ENCODE peak calls at places on chromosome 19, in four cellular contexts. A is GM13976, S is fibroblast of lung, F is tibial nerve. E is an unnamed sample.

GRCh38 chr19:50837300-50837699 is 3.9 kb upstream of the KLK15 start:
- DNase-seq in A (no peak), S (no peak), F (no peak), E (no peak)

GRCh38 chr19:718251-719024 is 9.7 kb downstream of the PALM start:
- DNase-seq in A (no peak), S (no peak), F (no peak), E (no peak)

GRCh38 chr19:2494447-2495129 is 18.7 kb downstream of the GADD45B start:
- DNase-seq in A (peak), S (peak), F (peak), E (no peak)

GRCh38 chr19:53394522-53394973 is 401 bp upstream of the ZNF765 start:
- DNase-seq in A (no peak), S (no peak), F (peak), E (no peak)

GRCh38 chr19:5170329-5170745 is 170.3 kb downstream of the PTPRS start:
- DNase-seq in A (no peak), S (no peak), F (no peak), E (peak)

GRCh38 chr19:1232652-1233360 is 5.0 kb downstream of the CBARP start:
- DNase-seq in A (no peak), S (peak), F (no peak), E (no peak)

GRCh38 chr19:16062789-16063188 is 13.5 kb upstream of the TPM4 start:
- DNase-seq in A (peak), S (no peak), F (no peak), E (no peak)

GRCh38 chr19:53907193-53907581 is 1.9 kb upstream of the CACNG7 start:
- DNase-seq in A (no peak), S (no peak), F (no peak), E (no peak)

GRCh38 chr19:53696951-53697350 is 65.2 kb downstream of the DPRX start:
- DNase-seq in A (no peak), S (no peak), F (no peak), E (no peak)

DNA sequence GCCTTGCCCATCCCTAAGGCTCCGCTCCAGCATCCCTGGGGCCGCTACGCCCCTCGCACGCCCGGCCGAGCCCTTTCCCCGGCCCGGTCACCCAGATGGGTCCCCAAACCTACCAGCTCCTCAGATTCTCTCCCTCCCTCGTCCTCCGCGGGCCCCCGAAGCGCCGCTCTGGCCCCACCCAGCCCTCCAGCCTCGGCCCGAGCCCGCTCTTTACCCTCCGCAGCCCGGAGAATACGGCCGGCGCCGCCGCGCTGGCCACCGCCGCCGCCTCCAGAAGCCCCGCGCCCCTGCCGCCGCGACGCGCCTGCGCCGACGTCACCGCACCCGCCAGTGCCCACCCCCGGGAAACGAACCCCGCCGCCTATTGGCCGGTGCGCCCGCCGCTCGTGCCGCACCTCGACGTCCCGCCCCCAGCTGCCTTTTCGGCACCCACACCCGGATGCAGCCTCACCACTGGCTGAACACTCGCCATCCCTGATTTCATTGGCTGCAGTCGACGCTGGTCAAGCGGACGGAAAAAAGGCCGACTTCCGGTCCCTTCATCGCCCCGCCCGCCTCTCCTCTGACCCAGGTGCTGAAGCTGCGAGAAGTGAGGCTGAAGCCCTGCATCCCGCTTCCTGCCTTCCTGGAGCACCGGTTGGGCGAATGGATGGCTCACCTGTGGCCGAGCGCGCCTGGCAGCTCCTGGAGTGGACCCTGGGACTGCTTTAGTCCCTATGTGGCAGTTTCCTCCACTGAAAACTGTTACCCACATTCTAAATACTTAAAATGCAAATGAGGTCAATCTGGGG is at the start of gene DAPK3:
- DNase-seq in A (peak), S (peak), F (peak), E (peak)
- TF ChIP-seq CTCF in A (no peak), S (no peak), F (no peak), E (no peak)

DNA sequence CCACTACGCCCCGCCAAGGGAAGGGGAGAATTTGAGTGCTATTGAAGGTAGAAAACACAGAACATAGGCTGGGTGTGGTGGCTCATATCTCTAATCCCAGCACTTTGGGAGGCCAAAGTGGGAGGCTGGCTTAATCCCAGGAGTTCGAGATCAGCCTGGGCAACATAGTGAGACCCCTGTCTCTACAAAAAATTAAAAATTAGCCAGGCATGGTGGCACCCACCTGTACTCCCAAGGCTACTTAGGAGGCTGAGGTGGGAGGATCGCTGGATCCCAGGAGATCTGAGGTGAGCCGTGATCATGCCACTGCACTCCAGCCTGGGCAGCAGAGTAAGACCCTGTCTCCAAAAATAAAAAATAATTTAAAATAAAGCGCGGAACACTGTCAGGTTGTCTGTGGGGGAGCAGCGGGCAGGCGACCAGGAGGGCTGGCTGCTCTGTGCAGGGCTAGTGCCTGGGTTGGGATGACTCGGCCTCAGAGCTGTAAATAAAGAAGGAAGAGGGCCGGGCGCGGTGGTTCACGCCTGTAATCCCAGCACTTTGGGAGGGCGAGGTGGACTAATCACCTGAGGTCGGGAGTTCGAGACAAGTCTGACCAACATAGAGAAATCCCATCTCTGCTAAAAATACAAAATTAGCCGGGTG is 41.0 kb downstream of the LTBP4 start:
- DNase-seq in A (no peak), S (no peak), F (no peak), E (no peak)
- TF ChIP-seq CTCF in A (no peak), S (no peak), F (no peak), E (no peak)

DNA sequence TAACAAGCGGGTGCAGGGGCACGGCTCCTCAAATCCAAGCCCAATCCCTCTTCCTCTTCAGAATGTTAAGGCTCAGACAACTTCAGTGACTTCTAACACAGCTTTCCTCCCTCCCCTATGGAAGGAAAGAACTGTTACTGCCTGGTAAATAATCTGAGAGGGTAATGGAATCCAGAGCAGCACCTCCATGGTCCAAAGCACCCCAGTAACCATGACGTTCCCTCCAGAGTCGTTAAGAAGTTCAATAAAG is 969 bp downstream of the AKT2 start:
- DNase-seq in A (no peak), S (no peak), F (no peak), E (no peak)
- TF ChIP-seq CTCF in A (no peak), S (no peak), F (no peak), E (no peak)

DNA sequence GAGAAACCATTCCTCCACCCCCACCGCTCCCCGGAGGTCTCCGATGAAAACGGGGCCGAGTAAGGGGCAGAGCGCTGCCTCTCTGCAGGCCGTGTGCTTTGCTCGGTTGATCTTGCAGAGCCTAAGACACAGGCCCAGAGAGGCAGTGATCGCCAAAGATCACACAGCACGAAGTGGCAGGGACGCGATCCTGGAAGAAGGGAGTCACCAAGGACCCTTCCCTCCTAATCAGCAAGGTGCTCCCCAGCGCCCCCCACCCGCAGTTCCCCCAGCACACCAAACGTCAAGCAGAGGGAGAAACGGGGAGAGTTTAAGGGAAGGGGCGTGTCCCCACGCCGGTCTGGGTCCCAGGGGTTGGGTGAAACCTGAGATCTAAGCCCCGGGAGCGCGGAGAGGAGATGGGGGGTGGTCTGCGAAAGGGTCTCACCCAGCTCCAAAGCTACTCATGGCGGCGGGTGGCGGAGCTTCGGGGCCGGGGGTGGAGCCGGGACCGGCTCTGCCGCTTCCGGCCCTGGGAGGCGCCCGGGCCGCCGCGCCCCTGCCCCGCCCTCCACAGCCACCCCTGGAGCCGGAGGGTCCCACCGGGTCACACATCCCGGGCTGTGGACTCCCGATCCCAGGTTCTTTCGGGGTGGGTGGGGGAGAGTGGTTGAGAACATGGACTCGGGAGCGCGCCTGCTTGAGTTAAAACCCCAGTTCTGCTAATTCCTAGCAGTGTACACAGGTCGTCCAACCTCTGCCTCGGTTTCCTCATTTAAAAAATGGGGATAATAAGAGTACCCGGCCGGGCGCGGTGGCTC is at the start of gene EML2:
- DNase-seq in A (peak), S (no peak), F (no peak), E (no peak)
- TF ChIP-seq CTCF in A (no peak), S (peak), F (no peak), E (peak)

GRCh38 chr19:48608798-48609263 is 2.3 kb downstream of the SPACA4 start:
- DNase-seq in A (peak), S (no peak), F (no peak), E (no peak)
- TF ChIP-seq CTCF in A (peak), S (peak), F (peak), E (peak)

E was measured in osteocyte.